ENCODE peak calls at places on chromosome 20, in seven cellular contexts. P is left ventricle myocardium inferior, V is mesendoderm, O is choroid plexus epithelial cell, L is GM12865, Q is left cardiac atrium, A is HT1080. U is an unnamed sample.

GRCh38 chr20:31590717-31591225 is 14.3 kb upstream of the ID1 start:
- DNase-seq in A (no peak), Q (no peak), L (no peak), O (no peak), V (peak), P (no peak), U (peak)

GRCh38 chr20:61868466-61869090 is 197.1 kb downstream of the TAF4 start:
- DNase-seq in A (no peak), V (no peak), O (no peak), L (no peak), P (no peak), Q (no peak), U (no peak)

GRCh38 chr20:6213311-6213710 is 90.5 kb upstream of the FERMT1 start:
- DNase-seq in V (no peak), L (no peak), O (no peak), A (no peak), Q (no peak), P (no peak), U (no peak)

GRCh38 chr20:40860487-40860902 is 168.1 kb upstream of the TOP1 start:
- DNase-seq in O (peak), L (no peak), P (no peak), Q (no peak), V (peak), A (peak), U (no peak)

GRCh38 chr20:43722153-43722505 is 4.7 kb downstream of the GTSF1L start:
- DNase-seq in V (no peak), P (no peak), L (peak), A (no peak), Q (no peak), O (no peak), U (no peak)

GRCh38 chr20:59785986-59786753 is 147.3 kb downstream of the SYCP2 start:
- DNase-seq in L (no peak), P (no peak), Q (no peak), O (no peak), A (no peak), V (no peak), U (no peak)

GRCh38 chr20:47558699-47559098 is 57.0 kb downstream of the NCOA3 start:
- DNase-seq in O (no peak), V (no peak), A (no peak), Q (no peak), P (no peak), L (no peak), U (no peak)

GRCh38 chr20:61120595-61121515 is 131.2 kb upstream of the CDH4 start:
- DNase-seq in V (peak), L (no peak), P (peak), Q (no peak), O (peak), A (peak), U (peak)

GRCh38 chr20:1674361-1674760 is 16.8 kb upstream of the SIRPG start:
- DNase-seq in O (no peak), L (no peak), P (no peak), A (no peak), Q (no peak), V (no peak), U (no peak)

GRCh38 chr20:43942661-43943285 is 28.1 kb downstream of the TOX2 start:
- DNase-seq in O (peak), A (peak), P (no peak), V (no peak), L (peak), Q (no peak), U (no peak)

GRCh38 chr20:20019123-20019522 is 2.0 kb downstream of the NAA20 start:
- DNase-seq in O (no peak), Q (no peak), L (no peak), V (no peak), A (no peak), P (no peak), U (peak)

GRCh38 chr20:32681175-32682084 is 7.7 kb upstream of the C20orf203 start:
- DNase-seq in L (no peak), Q (no peak), O (peak), V (peak), A (peak), P (no peak), U (peak)

GRCh38 chr20:38915355-38915754 is 10.9 kb upstream of the FAM83D start:
- DNase-seq in Q (no peak), O (no peak), A (no peak), P (no peak), V (no peak), L (no peak), U (no peak)

GRCh38 chr20:24836041-24836533 is 113.0 kb upstream of the CST7 start:
- DNase-seq in V (no peak), L (no peak), O (no peak), A (no peak), P (no peak), Q (no peak), U (no peak)

GRCh38 chr20:21571841-21572690 is 58.2 kb upstream of the NKX2-2 start:
- DNase-seq in L (peak), O (peak), P (no peak), A (no peak), Q (no peak), V (peak), U (peak)

GRCh38 chr20:22394583-22394982 is 189.8 kb downstream of the FOXA2 start:
- DNase-seq in L (no peak), O (no peak), P (no peak), Q (no peak), V (no peak), A (peak), U (peak)

GRCh38 chr20:474581-474980 is 12.2 kb upstream of the TBC1D20 start:
- DNase-seq in L (no peak), O (no peak), P (no peak), A (no peak), Q (no peak), V (no peak), U (no peak)

GRCh38 chr20:54291339-54292060 is 83.6 kb downstream of the PFDN4 start:
- DNase-seq in Q (no peak), A (no peak), O (no peak), V (peak), P (no peak), L (no peak), U (peak)

GRCh38 chr20:41650221-41650948 is 32.2 kb upstream of the CHD6 start:
- DNase-seq in L (no peak), O (no peak), A (no peak), V (no peak), Q (no peak), P (no peak), U (peak)

GRCh38 chr20:40930561-40930960 is 98.1 kb upstream of the TOP1 start:
- DNase-seq in V (no peak), L (peak), P (no peak), Q (no peak), O (peak), A (peak), U (no peak)

GRCh38 chr20:58988565-58988882 is 7.5 kb downstream of the NELFCD start:
- DNase-seq in P (no peak), L (no peak), A (no peak), Q (no peak), V (no peak), O (no peak), U (no peak)

GRCh38 chr20:45727044-45727443 is 4.9 kb downstream of the SPINT4 start:
- DNase-seq in V (no peak), Q (no peak), P (no peak), L (peak), O (peak), A (no peak), U (no peak)

GRCh38 chr20:51487525-51488279 is 54.8 kb downstream of the NFATC2 start:
- DNase-seq in V (no peak), A (peak), L (no peak), O (peak), P (no peak), Q (no peak), U (no peak)

U was measured in NCI-H69.